ENCODE peak calls at places on chromosomes 12 and 14, in six cellular contexts. H, B, K, V, N and G are unnamed samples.

GRCh38 chr12:96402061-96402460 is 1.8 kb upstream of the CDK17 start:
- DNase-seq in H (no peak), B (no peak), K (no peak), V (no peak), N (no peak), G (no peak)

GRCh38 chr14:80954771-80955299 is 586 bp upstream of the TSHR start:
- DNase-seq in H (peak), B (peak), K (peak), V (peak), N (peak), G (peak)

GRCh38 chr12:2891240-2892053 is 756 bp downstream of the TULP3 start:
- DNase-seq in H (peak), B (no peak), K (peak), V (peak), N (peak), G (no peak)

GRCh38 chr12:39807043-39807442 is 187.4 kb upstream of the ABCD2 start:
- DNase-seq in H (peak), B (no peak), K (no peak), V (no peak), N (peak), G (no peak)

GRCh38 chr12:823043-823698 is 70.8 kb downstream of the WNK1 start:
- DNase-seq in H (no peak), B (peak), K (no peak), V (no peak), N (no peak), G (no peak)

GRCh38 chr12:80053048-80053790 is 46.1 kb upstream of the OTOGL start:
- DNase-seq in H (peak), B (no peak), K (peak), V (peak), N (peak), G (peak)

GRCh38 chr14:94679941-94680340 is 67.8 kb downstream of the SERPINA3 start:
- DNase-seq in H (no peak), B (no peak), K (no peak), V (no peak), N (no peak), G (no peak)

GRCh38 chr12:27474344-27474743 is 27.8 kb downstream of the SMCO2 start:
- DNase-seq in H (peak), B (no peak), K (no peak), V (no peak), N (peak), G (peak)

GRCh38 chr12:5922500-5922899 is 22.6 kb downstream of the ANO2 start:
- DNase-seq in H (no peak), B (no peak), K (no peak), V (no peak), N (no peak), G (no peak)

GRCh38 chr12:49515266-49515665 is 23.6 kb upstream of the KCNH3 start:
- DNase-seq in H (peak), B (no peak), K (no peak), V (no peak), N (peak), G (peak)

GRCh38 chr12:109968032-109968420 is 28.1 kb downstream of the GIT2 start:
- DNase-seq in H (no peak), B (no peak), K (no peak), V (no peak), N (no peak), G (no peak)

GRCh38 chr12:111436266-111436665 is 30.5 kb downstream of the SH2B3 start:
- DNase-seq in H (no peak), B (no peak), K (no peak), V (no peak), N (no peak), G (no peak)

GRCh38 chr14:81219821-81220487 is 805 bp downstream of the GTF2A1 start:
- DNase-seq in H (peak), B (peak), K (peak), V (peak), N (no peak), G (no peak)

GRCh38 chr12:27777141-27777540 is 2.9 kb upstream of the KLHL42 start:
- DNase-seq in H (no peak), B (no peak), K (no peak), V (no peak), N (no peak), G (no peak)

GRCh38 chr12:53234236-53234635 is 2.2 kb upstream of the RARG start:
- DNase-seq in H (no peak), B (no peak), K (no peak), V (no peak), N (no peak), G (no peak)

GRCh38 chr12:69514111-69514510 is 43.9 kb downstream of the FRS2 start:
- DNase-seq in H (no peak), B (no peak), K (no peak), V (no peak), N (no peak), G (no peak)

DNA sequence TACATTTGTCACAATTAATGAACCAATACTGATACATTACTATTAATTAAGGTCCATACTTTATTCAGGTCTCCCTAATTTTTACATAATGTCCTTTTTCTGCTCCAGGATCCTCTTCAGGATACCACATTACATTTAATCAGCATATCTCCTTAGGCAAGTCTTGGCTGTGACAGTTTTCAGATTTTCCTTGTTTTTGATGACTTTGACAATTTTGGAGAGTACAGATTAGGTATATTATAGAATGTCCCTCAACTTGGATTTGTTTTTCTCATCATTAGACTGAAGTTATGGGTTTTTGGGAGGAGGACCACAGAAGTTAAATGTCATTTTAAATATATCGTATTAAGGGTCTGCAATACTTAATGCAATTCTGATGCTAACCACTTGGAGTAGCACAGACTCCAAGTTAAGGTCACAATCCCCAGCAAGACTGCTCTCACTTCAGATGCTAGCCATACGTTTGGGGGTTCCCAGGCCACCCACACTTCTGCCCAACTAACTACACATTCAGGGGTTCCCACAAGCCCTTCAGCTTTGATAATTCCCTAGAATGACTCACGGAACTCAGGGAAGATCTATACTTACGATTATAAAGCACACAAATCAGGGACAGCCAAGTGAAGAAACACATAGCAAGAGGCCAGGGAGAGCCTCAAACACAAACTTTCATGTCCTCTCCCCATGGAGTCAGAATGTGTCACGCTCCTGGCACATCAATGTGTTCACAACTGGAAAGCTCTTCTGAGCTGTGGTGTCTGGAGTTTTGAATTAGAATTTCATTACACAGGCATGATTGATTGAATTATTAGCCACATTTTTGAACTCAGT is 17.0 kb upstream of the NUBPL start:
- DNase-seq in H (peak), B (no peak), K (no peak), V (no peak), N (peak), G (no peak)
- TF ChIP-seq CTCF in H (peak), B (no peak), K (no peak), V (no peak), N (peak), G (peak)

DNA sequence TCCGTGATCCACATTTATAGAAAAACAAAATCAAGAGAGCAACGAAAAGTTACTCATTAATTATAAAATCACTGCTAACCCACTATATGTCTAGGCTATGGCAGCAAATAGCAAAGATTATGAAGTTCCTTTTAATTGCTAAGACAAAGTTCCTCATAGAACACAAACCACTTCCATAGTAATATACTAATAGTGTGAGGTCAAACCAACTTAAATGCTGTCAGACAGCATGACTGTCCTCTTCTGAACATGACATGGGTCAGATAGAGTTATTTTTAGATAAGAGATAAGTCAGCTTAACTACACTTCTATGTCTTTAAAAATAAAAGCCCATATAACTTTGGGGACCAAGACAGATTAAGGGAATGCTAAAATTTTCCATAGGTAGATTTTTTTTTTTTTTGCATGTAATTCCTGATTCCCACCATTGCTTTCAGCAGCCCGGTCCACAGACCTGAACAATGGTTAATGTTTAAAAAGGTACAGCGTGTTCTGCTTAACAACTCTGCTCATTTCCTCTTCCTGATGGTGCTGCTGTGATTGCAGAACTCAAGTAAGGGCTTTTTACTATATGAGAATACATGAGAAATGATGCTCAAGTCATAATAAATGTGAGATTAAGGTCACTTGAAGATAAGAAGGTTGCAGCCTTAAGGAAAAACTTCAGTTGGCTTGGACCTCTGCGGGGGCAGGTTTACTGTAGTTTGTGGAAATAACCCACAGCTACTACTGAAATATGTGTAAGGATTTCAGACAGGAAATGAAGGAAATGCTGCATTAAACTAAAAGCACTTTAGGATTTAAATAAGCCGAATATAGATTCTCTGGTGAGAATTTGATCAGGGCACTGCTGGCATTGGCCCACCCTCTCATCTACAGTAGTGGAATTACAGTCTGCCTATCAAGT is 37.7 kb upstream of the DUSP6 start:
- DNase-seq in H (peak), B (no peak), K (no peak), V (no peak), N (peak), G (no peak)
- TF ChIP-seq CTCF in H (no peak), B (no peak), K (no peak), V (no peak), N (no peak), G (no peak)

DNA sequence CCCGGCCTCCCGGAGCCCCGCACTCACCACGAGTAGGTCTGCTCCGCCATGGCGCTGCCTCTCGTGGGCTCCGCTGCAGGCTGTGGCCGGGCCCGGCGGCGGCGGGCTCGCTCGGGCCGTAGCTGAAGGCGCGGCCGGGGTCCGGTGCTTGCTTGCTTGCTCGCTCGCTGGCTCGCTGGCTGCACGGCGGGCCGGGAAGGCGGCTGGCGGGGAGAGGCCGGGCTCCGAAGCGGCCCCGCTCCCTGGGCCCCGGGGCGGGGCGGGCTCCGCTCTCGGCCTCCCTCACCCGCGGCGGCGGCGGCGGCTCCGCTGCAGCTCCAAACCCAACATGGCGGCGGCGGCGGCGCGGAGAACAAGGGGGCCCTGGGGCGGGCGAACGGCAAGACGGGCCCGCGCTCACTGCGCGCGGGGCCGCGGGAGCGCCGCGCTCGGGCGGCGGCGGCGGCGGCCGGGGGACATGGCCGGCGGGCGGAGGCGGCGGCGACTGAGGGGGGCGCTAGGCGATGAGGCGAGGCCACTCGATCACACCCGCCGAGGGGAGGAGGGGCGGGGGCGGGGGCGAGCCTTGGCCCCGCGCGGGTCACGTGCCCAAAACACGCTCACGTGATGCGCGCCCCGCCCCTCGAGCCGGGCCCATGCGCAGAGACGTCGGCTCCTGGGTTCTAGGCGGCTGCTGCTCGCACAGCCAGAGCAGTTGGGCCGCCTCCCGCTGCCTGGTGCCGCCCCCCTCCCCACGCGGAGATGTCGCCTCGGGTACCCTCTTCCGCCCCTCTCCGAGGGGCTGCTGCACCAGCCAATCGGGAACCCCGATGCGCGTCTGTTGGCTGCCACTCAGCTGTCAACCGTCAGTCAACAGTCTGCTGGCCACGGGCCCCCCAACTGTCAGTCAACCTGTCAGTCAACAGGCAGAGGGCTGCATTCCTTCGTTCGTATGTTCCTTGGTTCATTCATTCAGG is at the start of gene SPPL3:
- DNase-seq in H (peak), B (peak), K (peak), V (peak), N (peak), G (peak)
- TF ChIP-seq CTCF in H (no peak), B (no peak), K (peak), V (no peak), N (no peak), G (no peak)

GRCh38 chr12:125687820-125688219 is 622.6 kb downstream of the AACS start:
- DNase-seq in H (no peak), B (no peak), K (no peak), V (no peak), N (no peak), G (no peak)

GRCh38 chr12:125684968-125685790 is 619.9 kb downstream of the AACS start:
- DNase-seq in H (no peak), B (no peak), K (no peak), V (no peak), N (no peak), G (no peak)

GRCh38 chr12:125685885-125686284 is 620.6 kb downstream of the AACS start:
- DNase-seq in H (no peak), B (no peak), K (no peak), V (no peak), N (no peak), G (no peak)

GRCh38 chr12:125687403-125687802 is 622.2 kb downstream of the AACS start:
- DNase-seq in H (no peak), B (no peak), K (no peak), V (no peak), N (no peak), G (no peak)

DNA sequence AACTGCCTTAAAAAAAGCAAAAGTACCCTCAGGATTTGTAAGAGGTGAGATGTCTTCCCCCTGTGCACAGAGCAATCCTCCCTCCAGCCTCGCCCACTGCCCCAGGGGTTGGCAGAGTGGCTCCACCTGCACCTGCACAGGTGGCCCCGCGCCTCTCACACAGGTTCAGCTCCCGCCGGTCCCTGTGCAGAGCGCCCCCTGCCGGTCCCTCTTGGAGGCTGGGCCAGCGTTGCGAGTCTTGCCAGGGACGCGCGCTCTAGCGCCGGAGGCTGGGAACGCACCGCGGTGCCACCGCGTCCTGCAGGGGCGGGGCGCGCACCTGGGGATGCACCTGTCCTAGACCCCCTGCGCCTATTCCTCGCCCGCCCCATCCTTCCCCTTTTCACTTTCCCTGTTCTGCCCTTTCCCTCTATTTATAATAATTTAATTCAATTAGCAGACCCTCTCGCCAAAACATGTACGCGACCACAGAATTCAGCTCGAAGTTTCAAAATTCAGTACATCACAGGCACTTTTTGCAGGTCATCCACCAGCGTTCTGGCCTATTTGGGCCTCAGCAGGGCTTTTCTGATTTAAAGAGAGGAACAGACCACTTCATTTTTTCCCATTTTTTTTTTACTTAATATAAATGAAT is 618.6 kb downstream of the AACS start:
- DNase-seq in H (no peak), B (peak), K (peak), V (peak), N (no peak), G (no peak)
- TF ChIP-seq CTCF in H (no peak), B (peak), K (peak), V (no peak), N (no peak), G (no peak)

GRCh38 chr14:24437020-24437735 is 5.4 kb downstream of the SDR39U1 start:
- DNase-seq in H (no peak), B (no peak), K (no peak), V (no peak), N (no peak), G (no peak)
- TF ChIP-seq CTCF in H (no peak), B (no peak), K (peak), V (no peak), N (no peak), G (no peak)